ENCODE peak calls at places on chromosome 18, in eight cellular contexts. One of them, this sample, is unnamed. For H3K9me3, the result is how much of the 10 kb centered on the place peaks cover.

GRCh38 chr18:7778181-7778580 is 211.1 kb downstream of the PTPRM start:
- DNase-seq in thyroid gland: no peak
- DNase-seq in spleen: no peak
- DNase-seq in Panc1: no peak
- DNase-seq in PC-9: no peak
- DNase-seq in IMR-90: peak
- DNase-seq in tibial nerve: no peak
- DNase-seq in cardiac muscle cell: no peak
- DNase-seq in this sample: no peak

GRCh38 chr18:21599585-21600525 is 649 bp downstream of the ESCO1 start:
- DNase-seq in cardiac muscle cell: peak
- DNase-seq in PC-9: peak
- DNase-seq in tibial nerve: no peak
- DNase-seq in IMR-90: peak
- DNase-seq in Panc1: no peak
- DNase-seq in spleen: peak
- DNase-seq in thyroid gland: peak
- DNase-seq in this sample: no peak

GRCh38 chr18:5895300-5895885 is at the start of gene TMEM200C:
- DNase-seq in IMR-90: peak
- DNase-seq in spleen: no peak
- DNase-seq in Panc1: no peak
- DNase-seq in thyroid gland: peak
- DNase-seq in cardiac muscle cell: peak
- DNase-seq in tibial nerve: no peak
- DNase-seq in PC-9: no peak
- DNase-seq in this sample: peak

GRCh38 chr18:54239091-54239490 is 14.6 kb upstream of the MBD2 start:
- DNase-seq in cardiac muscle cell: no peak
- DNase-seq in thyroid gland: no peak
- DNase-seq in IMR-90: no peak
- DNase-seq in Panc1: no peak
- DNase-seq in spleen: no peak
- DNase-seq in PC-9: no peak
- DNase-seq in tibial nerve: no peak
- DNase-seq in this sample: no peak

GRCh38 chr18:61896767-61897166 is 4.0 kb upstream of the RNF152 start:
- DNase-seq in spleen: no peak
- DNase-seq in PC-9: no peak
- DNase-seq in thyroid gland: no peak
- DNase-seq in tibial nerve: no peak
- DNase-seq in cardiac muscle cell: peak
- DNase-seq in IMR-90: peak
- DNase-seq in Panc1: no peak
- DNase-seq in this sample: peak

GRCh38 chr18:59696311-59697235 is 650 bp downstream of the CCBE1 start:
- DNase-seq in Panc1: no peak
- DNase-seq in cardiac muscle cell: peak
- DNase-seq in tibial nerve: no peak
- DNase-seq in spleen: no peak
- DNase-seq in thyroid gland: peak
- DNase-seq in IMR-90: peak
- DNase-seq in PC-9: no peak
- DNase-seq in this sample: peak

GRCh38 chr18:50982086-50982801 is 14.4 kb downstream of the ELAC1 start:
- DNase-seq in Panc1: no peak
- DNase-seq in IMR-90: no peak
- DNase-seq in thyroid gland: peak
- DNase-seq in PC-9: no peak
- DNase-seq in spleen: no peak
- DNase-seq in cardiac muscle cell: no peak
- DNase-seq in tibial nerve: no peak
- DNase-seq in this sample: no peak

GRCh38 chr18:7980136-7980535 is 413.0 kb downstream of the PTPRM start:
- DNase-seq in thyroid gland: no peak
- DNase-seq in PC-9: no peak
- DNase-seq in tibial nerve: no peak
- DNase-seq in cardiac muscle cell: no peak
- DNase-seq in IMR-90: no peak
- DNase-seq in Panc1: no peak
- DNase-seq in spleen: no peak
- DNase-seq in this sample: peak

GRCh38 chr18:12884521-12885323 is 685 bp upstream of the PTPN2 start:
- DNase-seq in thyroid gland: no peak
- DNase-seq in spleen: no peak
- DNase-seq in IMR-90: no peak
- DNase-seq in PC-9: no peak
- DNase-seq in tibial nerve: no peak
- DNase-seq in cardiac muscle cell: no peak
- DNase-seq in Panc1: no peak
- DNase-seq in this sample: no peak

GRCh38 chr18:136433-136832 is 21.9 kb upstream of the USP14 start:
- DNase-seq in spleen: no peak
- DNase-seq in PC-9: no peak
- DNase-seq in thyroid gland: no peak
- DNase-seq in tibial nerve: no peak
- DNase-seq in cardiac muscle cell: no peak
- DNase-seq in IMR-90: no peak
- DNase-seq in Panc1: no peak
- DNase-seq in this sample: no peak

GRCh38 chr18:23662309-23663263 is at the start of gene ANKRD29:
- DNase-seq in IMR-90: no peak
- DNase-seq in spleen: peak
- DNase-seq in PC-9: peak
- DNase-seq in cardiac muscle cell: peak
- DNase-seq in tibial nerve: no peak
- DNase-seq in Panc1: no peak
- DNase-seq in thyroid gland: peak
- DNase-seq in this sample: peak

GRCh38 chr18:68733693-68734092 is 18.8 kb upstream of the TMX3 start:
- DNase-seq in tibial nerve: no peak
- DNase-seq in IMR-90: peak
- DNase-seq in PC-9: no peak
- DNase-seq in cardiac muscle cell: no peak
- DNase-seq in Panc1: no peak
- DNase-seq in thyroid gland: no peak
- DNase-seq in spleen: no peak
- DNase-seq in this sample: no peak

GRCh38 chr18:77088977-77089795 is 43.4 kb downstream of the MBP start:
- DNase-seq in cardiac muscle cell: no peak
- DNase-seq in thyroid gland: no peak
- DNase-seq in tibial nerve: no peak
- DNase-seq in spleen: peak
- DNase-seq in IMR-90: no peak
- DNase-seq in Panc1: no peak
- DNase-seq in PC-9: peak
- DNase-seq in this sample: no peak

GRCh38 chr18:50847192-50847591 is 27.4 kb upstream of the MRO start:
- DNase-seq in IMR-90: peak
- DNase-seq in spleen: no peak
- DNase-seq in cardiac muscle cell: no peak
- DNase-seq in tibial nerve: no peak
- DNase-seq in PC-9: no peak
- DNase-seq in thyroid gland: no peak
- DNase-seq in Panc1: no peak
- DNase-seq in this sample: no peak

GRCh38 chr18:45690975-45691815 is 32.8 kb upstream of the SLC14A1 start:
- DNase-seq in PC-9: peak
- DNase-seq in cardiac muscle cell: peak
- DNase-seq in thyroid gland: peak
- DNase-seq in Panc1: peak
- DNase-seq in IMR-90: peak
- DNase-seq in tibial nerve: peak
- DNase-seq in spleen: peak
- DNase-seq in this sample: peak

GRCh38 chr18:59502222-59502898 is 143.3 kb upstream of the LMAN1 start:
- DNase-seq in thyroid gland: peak
- DNase-seq in spleen: no peak
- DNase-seq in cardiac muscle cell: peak
- DNase-seq in PC-9: no peak
- DNase-seq in tibial nerve: no peak
- DNase-seq in IMR-90: peak
- DNase-seq in Panc1: no peak
- DNase-seq in this sample: no peak

GRCh38 chr18:79387214-79387613 is 8.5 kb upstream of the NFATC1 start:
- DNase-seq in tibial nerve: no peak
- DNase-seq in PC-9: no peak
- DNase-seq in spleen: no peak
- DNase-seq in cardiac muscle cell: no peak
- DNase-seq in Panc1: no peak
- DNase-seq in thyroid gland: no peak
- DNase-seq in IMR-90: no peak
- DNase-seq in this sample: no peak

GRCh38 chr18:13268035-13268700 is 49.6 kb downstream of the LDLRAD4 start:
- DNase-seq in tibial nerve: no peak
- DNase-seq in IMR-90: peak
- DNase-seq in PC-9: no peak
- DNase-seq in Panc1: no peak
- DNase-seq in cardiac muscle cell: peak
- DNase-seq in thyroid gland: peak
- DNase-seq in spleen: no peak
- DNase-seq in this sample: no peak

GRCh38 chr18:28045880-28046279 is 131.1 kb downstream of the CDH2 start:
- DNase-seq in tibial nerve: no peak
- DNase-seq in thyroid gland: no peak
- DNase-seq in cardiac muscle cell: no peak
- DNase-seq in spleen: no peak
- DNase-seq in IMR-90: peak
- DNase-seq in PC-9: no peak
- DNase-seq in Panc1: no peak
- DNase-seq in this sample: no peak

DNA sequence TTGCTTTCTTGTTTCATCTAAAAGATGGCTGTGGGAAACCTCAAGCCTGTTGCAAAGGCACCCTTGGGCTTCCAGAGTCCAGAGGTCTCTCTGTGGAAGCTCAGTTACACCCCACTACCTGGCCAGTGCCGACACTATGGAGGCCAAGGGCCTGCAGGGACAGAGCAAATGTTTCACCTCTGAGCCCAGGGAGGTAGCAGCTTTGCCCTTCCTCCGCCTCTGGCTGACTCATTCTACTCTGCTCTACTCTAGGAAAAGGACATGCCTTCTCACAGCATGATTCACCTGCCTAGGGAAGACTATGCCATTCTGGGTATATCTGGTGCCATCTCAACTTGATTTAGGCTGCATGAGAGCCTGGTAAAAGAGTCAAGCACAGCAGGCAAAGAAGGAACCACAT is 12.2 kb downstream of the MYOM1 start:
- DNase-seq in IMR-90: peak
- DNase-seq in cardiac muscle cell: no peak
- DNase-seq in thyroid gland: no peak
- DNase-seq in Panc1: no peak
- DNase-seq in PC-9: peak
- DNase-seq in tibial nerve: no peak
- DNase-seq in spleen: no peak
- DNase-seq in this sample: no peak
- H3K4me3 ChIP-seq in IMR-90: no peak
- H3K4me3 ChIP-seq in cardiac muscle cell: no peak
- H3K4me3 ChIP-seq in thyroid gland: no peak
- H3K4me3 ChIP-seq in Panc1: no peak
- H3K4me3 ChIP-seq in PC-9: no peak
- H3K4me3 ChIP-seq in tibial nerve: no peak
- H3K4me3 ChIP-seq in spleen: no peak
- H3K4me3 ChIP-seq in this sample: no peak

GRCh38 chr18:44521673-44522032 is 159.0 kb upstream of the SETBP1 start:
- DNase-seq in PC-9: no peak
- DNase-seq in cardiac muscle cell: no peak
- DNase-seq in thyroid gland: no peak
- DNase-seq in spleen: no peak
- DNase-seq in tibial nerve: no peak
- DNase-seq in IMR-90: no peak
- DNase-seq in Panc1: no peak
- DNase-seq in this sample: no peak

GRCh38 chr18:44520981-44521672 is 159.6 kb upstream of the SETBP1 start:
- DNase-seq in spleen: no peak
- DNase-seq in thyroid gland: no peak
- DNase-seq in IMR-90: no peak
- DNase-seq in tibial nerve: no peak
- DNase-seq in Panc1: no peak
- DNase-seq in PC-9: no peak
- DNase-seq in cardiac muscle cell: no peak
- DNase-seq in this sample: no peak

GRCh38 chr18:44518091-44518490 is 162.6 kb upstream of the SETBP1 start:
- DNase-seq in tibial nerve: no peak
- DNase-seq in PC-9: no peak
- DNase-seq in Panc1: no peak
- DNase-seq in thyroid gland: no peak
- DNase-seq in spleen: no peak
- DNase-seq in IMR-90: no peak
- DNase-seq in cardiac muscle cell: no peak
- DNase-seq in this sample: no peak

GRCh38 chr18:44514766-44515165 is 165.9 kb upstream of the SETBP1 start:
- DNase-seq in spleen: no peak
- DNase-seq in Panc1: no peak
- DNase-seq in tibial nerve: no peak
- DNase-seq in IMR-90: no peak
- DNase-seq in cardiac muscle cell: no peak
- DNase-seq in thyroid gland: no peak
- DNase-seq in PC-9: no peak
- DNase-seq in this sample: no peak

DNA sequence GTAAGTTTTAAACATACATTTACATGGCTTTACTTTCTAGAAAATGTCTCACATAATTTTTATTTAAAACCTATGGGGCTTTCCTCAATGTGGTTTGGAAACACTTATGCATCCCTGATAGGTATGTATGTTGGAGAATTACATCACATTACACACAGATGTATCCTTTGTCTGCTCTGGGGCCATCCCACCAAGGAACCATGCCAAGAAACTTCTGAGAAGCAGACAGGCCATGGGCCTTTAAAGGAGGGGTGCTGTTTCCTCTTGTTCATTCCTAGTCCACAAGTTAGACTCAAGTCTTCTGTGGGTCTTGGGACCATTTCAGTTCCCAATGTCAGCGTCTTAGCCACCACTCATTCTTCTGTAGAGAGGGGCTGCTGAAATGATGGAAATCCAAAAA is 162.0 kb upstream of the SETBP1 start:
- DNase-seq in PC-9: no peak
- DNase-seq in tibial nerve: no peak
- DNase-seq in IMR-90: no peak
- DNase-seq in cardiac muscle cell: no peak
- DNase-seq in thyroid gland: no peak
- DNase-seq in Panc1: no peak
- DNase-seq in spleen: no peak
- DNase-seq in this sample: no peak
- H3K9me3 ChIP-seq in PC-9: under half
- H3K9me3 ChIP-seq in tibial nerve: under half
- H3K9me3 ChIP-seq in IMR-90: under half
- H3K9me3 ChIP-seq in cardiac muscle cell: under half
- H3K9me3 ChIP-seq in thyroid gland: under half
- H3K9me3 ChIP-seq in Panc1: under half
- H3K9me3 ChIP-seq in spleen: under half
- H3K9me3 ChIP-seq in this sample: under half

GRCh38 chr18:47899107-47899840 is 31.2 kb downstream of the SMAD2 start:
- DNase-seq in PC-9: no peak
- DNase-seq in spleen: no peak
- DNase-seq in Panc1: no peak
- DNase-seq in cardiac muscle cell: no peak
- DNase-seq in tibial nerve: no peak
- DNase-seq in thyroid gland: no peak
- DNase-seq in IMR-90: peak
- DNase-seq in this sample: no peak
- TF ChIP-seq CTCF in PC-9: no peak
- TF ChIP-seq CTCF in spleen: no peak
- TF ChIP-seq CTCF in Panc1: peak
- TF ChIP-seq CTCF in cardiac muscle cell: peak
- TF ChIP-seq CTCF in tibial nerve: no peak
- TF ChIP-seq CTCF in thyroid gland: no peak
- TF ChIP-seq CTCF in IMR-90: no peak
- TF ChIP-seq CTCF in this sample: peak

GRCh38 chr18:55420977-55421611 is 166.9 kb downstream of the TCF4 start:
- DNase-seq in spleen: no peak
- DNase-seq in PC-9: no peak
- DNase-seq in cardiac muscle cell: no peak
- DNase-seq in IMR-90: no peak
- DNase-seq in Panc1: no peak
- DNase-seq in tibial nerve: no peak
- DNase-seq in thyroid gland: no peak
- DNase-seq in this sample: no peak
- H3K4me3 ChIP-seq in spleen: no peak
- H3K4me3 ChIP-seq in PC-9: no peak
- H3K4me3 ChIP-seq in cardiac muscle cell: no peak
- H3K4me3 ChIP-seq in IMR-90: no peak
- H3K4me3 ChIP-seq in Panc1: no peak
- H3K4me3 ChIP-seq in tibial nerve: peak
- H3K4me3 ChIP-seq in thyroid gland: no peak
- H3K4me3 ChIP-seq in this sample: no peak